ENCODE peak calls at places on chromosomes 6 and 20, in four cellular contexts. One of them, this sample, is unnamed.

GRCh38 chr20:43909720-43910119 is 4.9 kb upstream of the TOX2 start:
- DNase-seq in stimulated activated CD4-positive, alpha-beta T cell treated with anti-CD3 and anti-CD28 coated beads, Interleukin-1b, Interleukin-23, amount 100 ng/mL, for 24 hours: no peak
- DNase-seq in activated CD8-positive, alpha-beta memory T cell treated with anti-CD3 and anti-CD28 coated beads for 4 hours: no peak
- DNase-seq in foreskin fibroblast: no peak
- DNase-seq in this sample: no peak

GRCh38 chr6:41577865-41578713 is 31.9 kb downstream of the FOXP4 start:
- DNase-seq in stimulated activated CD4-positive, alpha-beta T cell treated with anti-CD3 and anti-CD28 coated beads, Interleukin-1b, Interleukin-23, amount 100 ng/mL, for 24 hours: no peak
- DNase-seq in activated CD8-positive, alpha-beta memory T cell treated with anti-CD3 and anti-CD28 coated beads for 4 hours: no peak
- DNase-seq in foreskin fibroblast: no peak
- DNase-seq in this sample: no peak

GRCh38 chr6:82833481-82833880 is 232.2 kb downstream of the UBE3D start:
- DNase-seq in stimulated activated CD4-positive, alpha-beta T cell treated with anti-CD3 and anti-CD28 coated beads, Interleukin-1b, Interleukin-23, amount 100 ng/mL, for 24 hours: no peak
- DNase-seq in activated CD8-positive, alpha-beta memory T cell treated with anti-CD3 and anti-CD28 coated beads for 4 hours: no peak
- DNase-seq in foreskin fibroblast: no peak
- DNase-seq in this sample: no peak

GRCh38 chr6:140542858-140543257 is 1168.4 kb upstream of the CITED2 start:
- DNase-seq in stimulated activated CD4-positive, alpha-beta T cell treated with anti-CD3 and anti-CD28 coated beads, Interleukin-1b, Interleukin-23, amount 100 ng/mL, for 24 hours: no peak
- DNase-seq in activated CD8-positive, alpha-beta memory T cell treated with anti-CD3 and anti-CD28 coated beads for 4 hours: no peak
- DNase-seq in foreskin fibroblast: no peak
- DNase-seq in this sample: no peak

GRCh38 chr20:23609486-23610109 is 3.9 kb upstream of the CST9 start:
- DNase-seq in stimulated activated CD4-positive, alpha-beta T cell treated with anti-CD3 and anti-CD28 coated beads, Interleukin-1b, Interleukin-23, amount 100 ng/mL, for 24 hours: no peak
- DNase-seq in activated CD8-positive, alpha-beta memory T cell treated with anti-CD3 and anti-CD28 coated beads for 4 hours: no peak
- DNase-seq in foreskin fibroblast: no peak
- DNase-seq in this sample: no peak

GRCh38 chr6:166501246-166501645 is 85.2 kb downstream of the RAMACL start:
- DNase-seq in stimulated activated CD4-positive, alpha-beta T cell treated with anti-CD3 and anti-CD28 coated beads, Interleukin-1b, Interleukin-23, amount 100 ng/mL, for 24 hours: no peak
- DNase-seq in activated CD8-positive, alpha-beta memory T cell treated with anti-CD3 and anti-CD28 coated beads for 4 hours: no peak
- DNase-seq in foreskin fibroblast: no peak
- DNase-seq in this sample: no peak

GRCh38 chr6:36127462-36128016 is 2.8 kb upstream of the MAPK13 start:
- DNase-seq in stimulated activated CD4-positive, alpha-beta T cell treated with anti-CD3 and anti-CD28 coated beads, Interleukin-1b, Interleukin-23, amount 100 ng/mL, for 24 hours: no peak
- DNase-seq in activated CD8-positive, alpha-beta memory T cell treated with anti-CD3 and anti-CD28 coated beads for 4 hours: no peak
- DNase-seq in foreskin fibroblast: peak; percentile 97
- DNase-seq in this sample: no peak

GRCh38 chr20:58054744-58055373 is 173.6 kb downstream of the ANKRD60 start:
- DNase-seq in stimulated activated CD4-positive, alpha-beta T cell treated with anti-CD3 and anti-CD28 coated beads, Interleukin-1b, Interleukin-23, amount 100 ng/mL, for 24 hours: no peak
- DNase-seq in activated CD8-positive, alpha-beta memory T cell treated with anti-CD3 and anti-CD28 coated beads for 4 hours: no peak
- DNase-seq in foreskin fibroblast: no peak
- DNase-seq in this sample: no peak

GRCh38 chr20:38337561-38338140 is 8.6 kb upstream of the LBP start:
- DNase-seq in stimulated activated CD4-positive, alpha-beta T cell treated with anti-CD3 and anti-CD28 coated beads, Interleukin-1b, Interleukin-23, amount 100 ng/mL, for 24 hours: no peak
- DNase-seq in activated CD8-positive, alpha-beta memory T cell treated with anti-CD3 and anti-CD28 coated beads for 4 hours: no peak
- DNase-seq in foreskin fibroblast: no peak
- DNase-seq in this sample: no peak

GRCh38 chr6:6766230-6766905 is 177.8 kb downstream of the LY86 start:
- DNase-seq in stimulated activated CD4-positive, alpha-beta T cell treated with anti-CD3 and anti-CD28 coated beads, Interleukin-1b, Interleukin-23, amount 100 ng/mL, for 24 hours: no peak
- DNase-seq in activated CD8-positive, alpha-beta memory T cell treated with anti-CD3 and anti-CD28 coated beads for 4 hours: no peak
- DNase-seq in foreskin fibroblast: no peak
- DNase-seq in this sample: no peak

GRCh38 chr6:10425973-10426780 is 11.3 kb upstream of the TFAP2A start:
- DNase-seq in stimulated activated CD4-positive, alpha-beta T cell treated with anti-CD3 and anti-CD28 coated beads, Interleukin-1b, Interleukin-23, amount 100 ng/mL, for 24 hours: no peak
- DNase-seq in activated CD8-positive, alpha-beta memory T cell treated with anti-CD3 and anti-CD28 coated beads for 4 hours: no peak
- DNase-seq in foreskin fibroblast: peak; percentile 42
- DNase-seq in this sample: no peak

GRCh38 chr20:34316191-34316814 is 13.1 kb upstream of the AHCY start:
- DNase-seq in stimulated activated CD4-positive, alpha-beta T cell treated with anti-CD3 and anti-CD28 coated beads, Interleukin-1b, Interleukin-23, amount 100 ng/mL, for 24 hours: no peak
- DNase-seq in activated CD8-positive, alpha-beta memory T cell treated with anti-CD3 and anti-CD28 coated beads for 4 hours: no peak
- DNase-seq in foreskin fibroblast: peak; percentile 18
- DNase-seq in this sample: no peak

GRCh38 chr6:79946773-79947190 is 571 bp downstream of the ELOVL4 start:
- DNase-seq in stimulated activated CD4-positive, alpha-beta T cell treated with anti-CD3 and anti-CD28 coated beads, Interleukin-1b, Interleukin-23, amount 100 ng/mL, for 24 hours: no peak
- DNase-seq in activated CD8-positive, alpha-beta memory T cell treated with anti-CD3 and anti-CD28 coated beads for 4 hours: no peak
- DNase-seq in foreskin fibroblast: peak; percentile 33
- DNase-seq in this sample: no peak

GRCh38 chr20:58457083-58457680 is 58.0 kb downstream of the APCDD1L start:
- DNase-seq in stimulated activated CD4-positive, alpha-beta T cell treated with anti-CD3 and anti-CD28 coated beads, Interleukin-1b, Interleukin-23, amount 100 ng/mL, for 24 hours: no peak
- DNase-seq in activated CD8-positive, alpha-beta memory T cell treated with anti-CD3 and anti-CD28 coated beads for 4 hours: no peak
- DNase-seq in foreskin fibroblast: peak; percentile 28
- DNase-seq in this sample: no peak

GRCh38 chr6:162964703-162965140 is 236.9 kb downstream of the PACRG start:
- DNase-seq in stimulated activated CD4-positive, alpha-beta T cell treated with anti-CD3 and anti-CD28 coated beads, Interleukin-1b, Interleukin-23, amount 100 ng/mL, for 24 hours: no peak
- DNase-seq in activated CD8-positive, alpha-beta memory T cell treated with anti-CD3 and anti-CD28 coated beads for 4 hours: no peak
- DNase-seq in foreskin fibroblast: peak; percentile 100
- DNase-seq in this sample: no peak

GRCh38 chr20:38805502-38805957 is at the start of gene PPP1R16B:
- DNase-seq in stimulated activated CD4-positive, alpha-beta T cell treated with anti-CD3 and anti-CD28 coated beads, Interleukin-1b, Interleukin-23, amount 100 ng/mL, for 24 hours: peak; percentile 55
- DNase-seq in activated CD8-positive, alpha-beta memory T cell treated with anti-CD3 and anti-CD28 coated beads for 4 hours: peak; percentile 71
- DNase-seq in foreskin fibroblast: no peak
- DNase-seq in this sample: peak; percentile 58

GRCh38 chr20:57612916-57613315 is 7.3 kb downstream of the ZBP1 start:
- DNase-seq in stimulated activated CD4-positive, alpha-beta T cell treated with anti-CD3 and anti-CD28 coated beads, Interleukin-1b, Interleukin-23, amount 100 ng/mL, for 24 hours: no peak
- DNase-seq in activated CD8-positive, alpha-beta memory T cell treated with anti-CD3 and anti-CD28 coated beads for 4 hours: no peak
- DNase-seq in foreskin fibroblast: no peak
- DNase-seq in this sample: no peak

GRCh38 chr20:6466065-6466810 is 301.2 kb upstream of the BMP2 start:
- DNase-seq in stimulated activated CD4-positive, alpha-beta T cell treated with anti-CD3 and anti-CD28 coated beads, Interleukin-1b, Interleukin-23, amount 100 ng/mL, for 24 hours: no peak
- DNase-seq in activated CD8-positive, alpha-beta memory T cell treated with anti-CD3 and anti-CD28 coated beads for 4 hours: no peak
- DNase-seq in foreskin fibroblast: no peak
- DNase-seq in this sample: no peak

GRCh38 chr6:124986146-124986545 is 23.9 kb downstream of the RNF217 start:
- DNase-seq in stimulated activated CD4-positive, alpha-beta T cell treated with anti-CD3 and anti-CD28 coated beads, Interleukin-1b, Interleukin-23, amount 100 ng/mL, for 24 hours: no peak
- DNase-seq in activated CD8-positive, alpha-beta memory T cell treated with anti-CD3 and anti-CD28 coated beads for 4 hours: no peak
- DNase-seq in foreskin fibroblast: no peak
- DNase-seq in this sample: no peak

GRCh38 chr6:36873115-36873514 is 1.5 kb downstream of the PPIL1 start:
- DNase-seq in stimulated activated CD4-positive, alpha-beta T cell treated with anti-CD3 and anti-CD28 coated beads, Interleukin-1b, Interleukin-23, amount 100 ng/mL, for 24 hours: no peak
- DNase-seq in activated CD8-positive, alpha-beta memory T cell treated with anti-CD3 and anti-CD28 coated beads for 4 hours: no peak
- DNase-seq in foreskin fibroblast: no peak
- DNase-seq in this sample: no peak

GRCh38 chr6:6885521-6886088 is 222.2 kb upstream of the RREB1 start:
- DNase-seq in stimulated activated CD4-positive, alpha-beta T cell treated with anti-CD3 and anti-CD28 coated beads, Interleukin-1b, Interleukin-23, amount 100 ng/mL, for 24 hours: no peak
- DNase-seq in activated CD8-positive, alpha-beta memory T cell treated with anti-CD3 and anti-CD28 coated beads for 4 hours: no peak
- DNase-seq in foreskin fibroblast: no peak
- DNase-seq in this sample: no peak

GRCh38 chr20:58571942-58572666 is 56.9 kb upstream of the APCDD1L start:
- DNase-seq in stimulated activated CD4-positive, alpha-beta T cell treated with anti-CD3 and anti-CD28 coated beads, Interleukin-1b, Interleukin-23, amount 100 ng/mL, for 24 hours: no peak
- DNase-seq in activated CD8-positive, alpha-beta memory T cell treated with anti-CD3 and anti-CD28 coated beads for 4 hours: no peak
- DNase-seq in foreskin fibroblast: no peak
- DNase-seq in this sample: no peak

GRCh38 chr6:33450434-33450833 is 3.9 kb upstream of the ZBTB9 start:
- DNase-seq in stimulated activated CD4-positive, alpha-beta T cell treated with anti-CD3 and anti-CD28 coated beads, Interleukin-1b, Interleukin-23, amount 100 ng/mL, for 24 hours: no peak
- DNase-seq in activated CD8-positive, alpha-beta memory T cell treated with anti-CD3 and anti-CD28 coated beads for 4 hours: no peak
- DNase-seq in foreskin fibroblast: no peak
- DNase-seq in this sample: no peak

GRCh38 chr6:139927236-139927635 is 552.8 kb upstream of the CITED2 start:
- DNase-seq in stimulated activated CD4-positive, alpha-beta T cell treated with anti-CD3 and anti-CD28 coated beads, Interleukin-1b, Interleukin-23, amount 100 ng/mL, for 24 hours: no peak
- DNase-seq in activated CD8-positive, alpha-beta memory T cell treated with anti-CD3 and anti-CD28 coated beads for 4 hours: no peak
- DNase-seq in foreskin fibroblast: peak; percentile 76
- DNase-seq in this sample: no peak